ENCODE peak calls at places on chromosomes 5 and 9, in nine cellular contexts. L, Z, U, T, X, G, F, C and V are unnamed samples.

GRCh38 chr9:36485647-36486453 is 85.8 kb upstream of the RNF38 start:
- DNase-seq in X (no peak), U (no peak), F (no peak), G (peak; percentile 17), Z (peak; percentile 11), C (no peak), T (peak; percentile 15), L (no peak), V (no peak)

GRCh38 chr5:36877667-36878420 is 1.3 kb downstream of the NIPBL start:
- DNase-seq in X (no peak), T (no peak), L (no peak), G (peak; percentile 37), F (no peak), C (no peak), U (no peak), Z (no peak), V (no peak)

GRCh38 chr9:123478160-123478559 is 122.2 kb downstream of the CRB2 start:
- DNase-seq in Z (no peak), L (no peak), U (no peak), G (no peak), X (no peak), C (no peak), F (no peak), T (no peak), V (no peak)

GRCh38 chr9:124498040-124498439 is 9.2 kb downstream of the NR5A1 start:
- DNase-seq in F (no peak), G (no peak), T (no peak), C (no peak), U (no peak), Z (no peak), L (no peak), X (no peak), V (no peak)

GRCh38 chr9:15244001-15244441 is 63.0 kb downstream of the TTC39B start:
- DNase-seq in Z (no peak), T (no peak), L (no peak), C (no peak), U (no peak), X (no peak), G (peak; percentile 81), F (peak; percentile 65), V (no peak)

GRCh38 chr9:69085523-69086283 is 50.2 kb downstream of the FXN start:
- DNase-seq in G (peak; percentile 53), Z (no peak), X (peak; percentile 17), T (peak; percentile 23), C (no peak), L (no peak), F (peak; percentile 39), U (no peak), V (no peak)

GRCh38 chr9:88814521-88815101 is 176.7 kb upstream of the S1PR3 start:
- DNase-seq in X (peak; percentile 82), L (no peak), T (peak; percentile 58), U (no peak), G (peak; percentile 68), C (no peak), Z (no peak), F (peak; percentile 89), V (no peak)

GRCh38 chr5:78974011-78974410 is 11.1 kb downstream of the ARSB start:
- DNase-seq in U (no peak), T (no peak), F (no peak), L (no peak), G (no peak), Z (peak; percentile 52), X (no peak), C (no peak), V (no peak)

GRCh38 chr9:127361561-127361960 is 35.4 kb upstream of the SLC2A8 start:
- DNase-seq in T (no peak), F (no peak), X (no peak), U (no peak), C (no peak), Z (no peak), G (no peak), L (no peak), V (no peak)

GRCh38 chr9:79611091-79611614 is 39.4 kb downstream of the TLE4 start:
- DNase-seq in C (no peak), F (no peak), X (peak; percentile 93), T (no peak), Z (no peak), U (peak; percentile 91), G (peak; percentile 96), L (peak; percentile 86), V (peak; percentile 94)

GRCh38 chr5:152288917-152289595 is 116.0 kb downstream of the NMUR2 start:
- DNase-seq in Z (no peak), U (no peak), C (no peak), X (no peak), G (no peak), T (no peak), F (no peak), L (no peak), V (no peak)

GRCh38 chr9:21680590-21680989 is 121.8 kb upstream of the MTAP start:
- DNase-seq in C (no peak), U (no peak), L (no peak), X (no peak), Z (no peak), T (no peak), F (no peak), G (no peak), V (no peak)